ENCODE peak calls at places on chromosomes 5 and 9, in six cellular contexts. L is neural progenitor cell, E is PC-9, G is GM23338, Z is MM.1S, U is PC-3. M is an unnamed sample.

GRCh38 chr9:89428901-89429890 is 68.7 kb downstream of the SEMA4D start:
- DNase-seq in L (peak; percentile 46), U (no peak), Z (no peak), E (no peak), G (peak; percentile 92), M (no peak)

GRCh38 chr9:8718121-8718725 is 918.6 kb upstream of the DMAC1 start:
- DNase-seq in U (no peak), L (peak; percentile 53), E (no peak), G (no peak), Z (no peak), M (peak; percentile 87)

GRCh38 chr5:10538103-10538788 is 25.6 kb upstream of the ANKRD33B start:
- DNase-seq in U (no peak), G (no peak), L (no peak), Z (no peak), E (no peak), M (no peak)

GRCh38 chr5:123371575-123372179 is 51.5 kb downstream of the CEP120 start:
- DNase-seq in E (no peak), L (peak; percentile 65), Z (peak; percentile 16), U (peak; percentile 42), G (peak; percentile 78), M (peak; percentile 37)

GRCh38 chr5:72955143-72955767 is 586 bp upstream of the FCHO2 start:
- DNase-seq in Z (peak; percentile 8), L (peak; percentile 74), G (peak; percentile 78), U (no peak), E (peak; percentile 68), M (no peak)

GRCh38 chr5:15790446-15791005 is 290.5 kb downstream of the FBXL7 start:
- DNase-seq in G (no peak), E (no peak), L (no peak), U (no peak), Z (no peak), M (no peak)

GRCh38 chr5:139803978-139804377 is 8.4 kb downstream of the PSD2 start:
- DNase-seq in Z (no peak), U (no peak), E (no peak), G (no peak), L (no peak), M (no peak)

GRCh38 chr9:132283863-132284262 is 70.9 kb downstream of the SETX start:
- DNase-seq in U (no peak), E (no peak), Z (no peak), G (no peak), L (no peak), M (peak; percentile 70)

GRCh38 chr5:44862808-44863207 is 54.1 kb downstream of the MRPS30 start:
- DNase-seq in L (no peak), E (peak; percentile 43), G (peak; percentile 8), Z (peak; percentile 48), U (peak; percentile 68), M (peak; percentile 49)

GRCh38 chr5:74641778-74642542 is 1.4 kb upstream of the ENC1 start:
- DNase-seq in L (peak; percentile 55), Z (peak; percentile 71), E (peak; percentile 74), G (peak; percentile 45), U (peak; percentile 80), M (peak; percentile 88)

GRCh38 chr5:171445910-171446516 is 26.6 kb downstream of the FGF18 start:
- DNase-seq in U (no peak), Z (no peak), E (no peak), G (no peak), L (no peak), M (peak; percentile 86)

GRCh38 chr5:93578813-93579560 is 2.0 kb downstream of the NR2F1-AS1 start:
- DNase-seq in U (peak; percentile 89), E (peak; percentile 46), Z (no peak), G (peak; percentile 59), L (peak; percentile 54), M (peak; percentile 89)

GRCh38 chr9:81595887-81596558 is 93.3 kb downstream of the TLE1 start:
- DNase-seq in L (peak; percentile 55), Z (no peak), G (peak; percentile 70), E (no peak), U (no peak), M (no peak)

GRCh38 chr9:136764301-136764891 is at the start of gene LCN15:
- DNase-seq in U (no peak), Z (no peak), E (no peak), L (no peak), G (no peak), M (no peak)

GRCh38 chr9:111375817-111376564 is 46.0 kb upstream of the OR2K2 start:
- DNase-seq in G (no peak), Z (no peak), U (peak; percentile 62), E (peak; percentile 69), L (no peak), M (peak; percentile 2)

GRCh38 chr5:134503088-134503936 is 22.2 kb upstream of the JADE2 start:
- DNase-seq in U (peak; percentile 96), G (peak; percentile 64), Z (peak; percentile 56), L (no peak), E (peak; percentile 91), M (peak; percentile 99)

GRCh38 chr9:36318212-36318802 is 60.1 kb upstream of the GNE start:
- DNase-seq in G (no peak), Z (no peak), E (no peak), L (no peak), U (no peak), M (no peak)

GRCh38 chr9:36320457-36320856 is 62.2 kb upstream of the GNE start:
- DNase-seq in E (peak; percentile 56), G (no peak), U (peak; percentile 35), Z (no peak), L (no peak), M (no peak)

GRCh38 chr9:36319806-36320205 is 61.6 kb upstream of the GNE start:
- DNase-seq in Z (no peak), E (peak; percentile 90), G (no peak), U (peak; percentile 69), L (no peak), M (no peak)

GRCh38 chr9:36317766-36318165 is 59.5 kb upstream of the GNE start:
- DNase-seq in L (no peak), Z (no peak), E (peak; percentile 96), G (peak; percentile 45), U (peak; percentile 93), M (no peak)

DNA sequence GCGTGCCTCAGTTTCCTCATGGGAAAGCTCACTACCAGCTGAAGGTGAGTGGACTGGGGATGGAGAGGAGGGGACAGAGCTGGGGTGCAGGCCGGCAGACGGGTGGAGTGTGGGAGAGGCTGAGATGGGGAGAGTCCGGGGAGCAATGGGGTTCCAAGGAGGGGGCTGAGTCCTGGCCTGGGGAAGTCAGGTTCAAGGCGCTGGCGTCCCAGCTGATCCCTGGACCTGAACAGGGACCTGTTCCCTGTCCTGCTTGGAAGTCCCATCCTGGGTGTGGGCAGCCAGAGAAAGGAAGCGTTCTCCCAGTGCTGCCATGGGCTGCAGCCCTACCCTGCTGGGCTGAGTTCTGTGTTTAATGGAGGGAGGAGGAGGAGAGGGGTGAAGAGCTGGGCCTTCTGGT is 60.9 kb upstream of the GNE start:
- DNase-seq in E (no peak), L (no peak), G (no peak), U (no peak), Z (no peak), M (no peak)
- TF ChIP-seq CTCF in E (no peak), L (no peak), G (no peak), U (no peak), Z (no peak), M (no peak)

DNA sequence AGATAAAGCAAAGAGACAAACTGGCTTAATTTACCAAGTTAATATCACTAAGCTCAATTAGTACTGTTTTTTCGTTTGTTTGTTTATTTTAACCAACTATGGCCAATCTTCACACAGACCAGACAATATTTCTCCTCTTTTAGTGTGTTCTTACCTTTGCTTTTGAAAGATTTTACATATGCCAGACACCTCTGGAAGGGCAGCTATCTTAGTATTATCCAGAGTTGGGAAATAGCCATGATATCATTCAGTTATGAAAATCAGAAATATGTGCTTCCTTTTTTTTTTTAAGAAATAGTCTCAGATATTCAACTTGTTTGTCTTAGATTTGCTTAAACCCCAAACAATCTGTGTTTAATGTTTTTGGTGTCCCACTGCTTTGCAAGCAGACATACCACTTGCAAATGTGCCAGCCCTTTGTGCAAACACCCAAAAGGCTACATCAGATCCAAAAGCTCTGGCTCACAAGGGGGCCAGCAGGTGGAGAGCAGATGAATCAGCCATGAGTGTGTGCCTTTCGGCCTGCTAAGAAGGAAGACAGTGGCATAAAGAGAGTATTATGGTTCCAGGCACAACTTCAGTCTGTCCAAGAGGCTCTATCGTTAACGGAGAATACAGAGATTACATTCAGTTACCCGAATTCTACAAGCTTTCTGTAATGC is 147.6 kb downstream of the EFNA5 start:
- DNase-seq in L (no peak), U (peak; percentile 85), Z (no peak), G (no peak), E (no peak), M (no peak)
- H3K4me2 ChIP-seq in L (peak overlapping the region; percentile 31), U (peak overlapping the region; percentile 83), Z (no peak overlapping the region), G (no peak overlapping the region), E (no peak overlapping the region), M (no peak overlapping the region)

GRCh38 chr5:178224403-178224802 is 8.2 kb downstream of the PHYKPL start:
- DNase-seq in G (no peak), L (no peak), Z (no peak), U (no peak), E (no peak), M (no peak)

GRCh38 chr5:178222292-178222691 is 10.3 kb downstream of the PHYKPL start:
- DNase-seq in E (no peak), G (no peak), Z (no peak), U (no peak), L (no peak), M (no peak)

GRCh38 chr5:178223828-178224335 is 8.7 kb downstream of the PHYKPL start:
- DNase-seq in L (peak; percentile 64), E (no peak), Z (no peak), U (no peak), G (peak; percentile 85), M (no peak)

GRCh38 chr5:178221857-178222256 is 10.7 kb downstream of the PHYKPL start:
- DNase-seq in U (no peak), L (no peak), E (no peak), Z (no peak), G (no peak), M (no peak)

DNA sequence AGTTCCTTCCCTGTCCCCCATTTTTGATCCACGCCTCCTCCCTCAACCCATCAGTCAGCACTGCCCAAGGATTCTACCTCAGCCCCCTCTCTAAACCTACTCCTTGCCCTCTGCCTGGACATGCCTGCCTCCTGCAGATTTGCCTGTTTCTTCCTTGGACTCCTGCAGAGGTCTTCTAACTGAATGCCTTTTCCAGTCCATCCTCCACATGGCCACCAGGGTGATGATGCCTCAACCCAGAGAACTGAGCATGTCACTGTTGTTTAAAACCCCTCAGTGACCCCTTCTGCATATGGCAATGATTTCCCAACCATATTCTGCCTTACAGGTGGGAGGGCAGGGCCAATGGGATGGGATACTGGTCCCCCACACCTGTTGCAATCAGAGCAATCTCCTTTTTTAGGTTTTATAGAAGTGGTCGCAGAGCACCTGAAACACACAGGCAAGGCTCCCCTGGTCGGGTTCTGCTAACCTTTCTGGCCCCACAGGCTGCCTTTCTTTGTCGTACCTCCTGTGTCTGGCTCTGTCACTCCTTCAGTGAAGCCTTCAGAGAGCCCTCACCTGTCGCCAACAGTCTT is 9.3 kb downstream of the PHYKPL start:
- DNase-seq in U (no peak), Z (no peak), E (no peak), L (no peak), G (no peak), M (no peak)
- TF ChIP-seq CTCF in U (no peak), Z (no peak), E (no peak), L (no peak), G (no peak), M (no peak)

DNA sequence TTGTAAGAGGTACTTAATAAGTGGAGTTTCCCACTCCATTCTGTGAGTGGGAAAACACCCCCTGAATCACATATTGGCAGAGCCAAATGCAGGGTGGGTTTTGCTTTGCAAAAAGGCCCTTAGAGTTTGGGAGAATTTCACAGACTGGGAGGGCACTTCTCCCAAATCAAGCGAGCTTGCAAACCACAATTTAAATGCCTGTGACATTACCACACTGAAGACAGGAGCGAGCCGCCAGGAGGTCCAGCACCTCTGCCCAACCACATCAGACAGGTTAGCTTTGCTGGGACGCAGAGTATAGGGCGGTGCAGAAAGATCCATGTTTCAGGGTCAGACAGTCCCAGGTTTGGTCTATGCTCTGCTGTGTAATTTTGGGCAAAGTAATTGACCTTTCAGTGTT is 2.3 kb downstream of the ALAD start:
- DNase-seq in U (no peak), E (no peak), Z (no peak), L (no peak), G (no peak), M (no peak)
- H3K4me2 ChIP-seq in U (no peak overlapping the region), E (peak overlapping the region; percentile 45), Z (no peak overlapping the region), L (no peak overlapping the region), G (no peak overlapping the region), M (peak overlapping the region; percentile 11)